ENCODE peak calls at places on chromosomes 2 and 18, in four cellular contexts. T, B, O and W are unnamed samples.

GRCh38 chr2:29314816-29315571 is 199.8 kb downstream of the CLIP4 start:
- DNase-seq in B (peak; percentile 11), O (peak; percentile 32), T (no peak), W (peak; percentile 66)

GRCh38 chr2:72205546-72205863 is 57.8 kb upstream of the CYP26B1 start:
- DNase-seq in B (no peak), O (no peak), T (no peak), W (no peak)

GRCh38 chr2:6186332-6187100 is 494.3 kb downstream of the SOX11 start:
- DNase-seq in O (peak; percentile 44), T (peak; percentile 85), B (no peak), W (peak; percentile 17)

GRCh38 chr2:236667526-236667925 is 97.9 kb downstream of the ACKR3 start:
- DNase-seq in O (peak; percentile 16), B (no peak), T (no peak), W (no peak)

GRCh38 chr18:3225588-3225987 is 5.8 kb upstream of the MYOM1 start:
- DNase-seq in O (no peak), B (no peak), T (no peak), W (no peak)

GRCh38 chr2:3728104-3729054 is 25.0 kb downstream of the DCDC2C start:
- DNase-seq in O (no peak), B (peak; percentile 67), T (no peak), W (no peak)

GRCh38 chr2:37230581-37230980 is 815 bp downstream of the CEBPZ start:
- DNase-seq in O (no peak), B (peak; percentile 8), T (no peak), W (no peak)

GRCh38 chr2:121098556-121098955 is 186.4 kb downstream of the TFCP2L1 start:
- DNase-seq in O (no peak), T (no peak), B (no peak), W (no peak)

GRCh38 chr2:10647886-10648605 is 41.7 kb downstream of the NOL10 start:
- DNase-seq in B (peak; percentile 30), T (no peak), O (no peak), W (no peak)

GRCh38 chr2:170324640-170325046 is 146.7 kb downstream of the MYO3B start:
- DNase-seq in B (peak; percentile 57), O (no peak), T (peak; percentile 15), W (peak; percentile 24)

GRCh38 chr2:222318712-222319575 is 20.1 kb upstream of the PAX3 start:
- DNase-seq in B (peak; percentile 54), O (no peak), T (no peak), W (peak; percentile 83)

GRCh38 chr2:154623819-154624218 is 74.7 kb upstream of the KCNJ3 start:
- DNase-seq in B (peak; percentile 10), O (no peak), T (peak; percentile 20), W (peak; percentile 18)

GRCh38 chr2:225223301-225223700 is 176.2 kb upstream of the NYAP2 start:
- DNase-seq in T (no peak), B (no peak), O (no peak), W (no peak)

GRCh38 chr2:180728928-180729559 is 251.4 kb upstream of the UBE2E3 start:
- DNase-seq in O (no peak), T (no peak), B (peak; percentile 76), W (no peak)

GRCh38 chr2:94923196-94923595 is 52.0 kb downstream of the TEKT4 start:
- DNase-seq in B (no peak), O (no peak), T (no peak), W (no peak)

GRCh38 chr18:46462523-46462922 is 194.5 kb downstream of the LOXHD1 start:
- DNase-seq in T (no peak), B (no peak), O (no peak), W (no peak)

GRCh38 chr2:64421199-64421598 is 32.8 kb upstream of the LGALSL start:
- DNase-seq in O (no peak), T (no peak), B (no peak), W (no peak)

GRCh38 chr18:77106331-77106730 is 26.3 kb downstream of the MBP start:
- DNase-seq in B (peak; percentile 70), T (peak; percentile 23), O (no peak), W (no peak)

GRCh38 chr2:158782616-158783015 is 12.5 kb upstream of the DAPL1 start:
- DNase-seq in T (no peak), O (no peak), B (no peak), W (no peak)

GRCh38 chr2:120522151-120522751 is 176.3 kb downstream of the INHBB start:
- DNase-seq in T (no peak), O (no peak), B (peak; percentile 91), W (no peak)

GRCh38 chr2:44778221-44778654 is 163.3 kb upstream of the SIX3 start:
- DNase-seq in T (no peak), B (peak; percentile 30), O (no peak), W (peak; percentile 72)

GRCh38 chr18:76857476-76857875 is 35.1 kb downstream of the ZNF236 start:
- DNase-seq in O (no peak), B (no peak), T (no peak), W (no peak)

GRCh38 chr2:101625387-101625786 is 72.1 kb upstream of the MAP4K4 start:
- DNase-seq in T (no peak), B (no peak), O (no peak), W (no peak)

GRCh38 chr18:73626859-73627258 is 520.8 kb downstream of the FBXO15 start:
- DNase-seq in B (no peak), T (no peak), O (no peak), W (no peak)

GRCh38 chr2:147910990-147911473 is 66.2 kb downstream of the ACVR2A start:
- DNase-seq in B (peak; percentile 87), T (peak; percentile 22), O (peak; percentile 30), W (peak; percentile 11)
- H3K4me3 ChIP-seq in B (no peak overlapping the region), T (no peak overlapping the region), O (no peak overlapping the region), W (no peak overlapping the region)

GRCh38 chr2:85497944-85498630 is 40.9 kb upstream of the MAT2A start:
- DNase-seq in B (no peak), O (no peak), T (no peak), W (no peak)
- H3K4me1 ChIP-seq in B (peaks cover 7% of the 10 kb centered on the region), O (peaks cover 2% of the 10 kb centered on the region), T (no peaks in the 10 kb centered on the region), W (peaks cover 4% of the 10 kb centered on the region)

DNA sequence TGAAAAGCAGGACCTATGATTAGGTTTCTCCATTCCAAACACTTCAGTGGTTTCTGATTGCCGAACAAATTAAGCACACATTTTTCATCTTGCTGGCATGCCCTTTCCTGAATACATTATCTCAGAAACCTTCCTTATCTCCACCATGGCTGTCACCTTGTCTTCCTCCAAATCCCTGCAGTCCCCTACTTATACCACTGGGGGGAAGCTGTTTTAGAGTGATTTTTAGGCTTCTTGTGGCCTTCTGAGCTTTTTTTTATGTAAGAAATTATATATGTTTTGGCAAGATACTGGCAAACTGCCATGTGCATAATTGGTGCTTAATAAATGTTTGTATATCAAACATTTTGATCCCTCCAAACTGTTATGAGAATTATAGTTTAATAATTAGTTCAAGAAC is 229.2 kb downstream of the MYT1L start:
- DNase-seq in O (no peak), T (no peak), B (no peak), W (no peak)
- TF ChIP-seq CTCF in O (no peak), T (no peak), B (no peak), W (peak; percentile 60)

DNA sequence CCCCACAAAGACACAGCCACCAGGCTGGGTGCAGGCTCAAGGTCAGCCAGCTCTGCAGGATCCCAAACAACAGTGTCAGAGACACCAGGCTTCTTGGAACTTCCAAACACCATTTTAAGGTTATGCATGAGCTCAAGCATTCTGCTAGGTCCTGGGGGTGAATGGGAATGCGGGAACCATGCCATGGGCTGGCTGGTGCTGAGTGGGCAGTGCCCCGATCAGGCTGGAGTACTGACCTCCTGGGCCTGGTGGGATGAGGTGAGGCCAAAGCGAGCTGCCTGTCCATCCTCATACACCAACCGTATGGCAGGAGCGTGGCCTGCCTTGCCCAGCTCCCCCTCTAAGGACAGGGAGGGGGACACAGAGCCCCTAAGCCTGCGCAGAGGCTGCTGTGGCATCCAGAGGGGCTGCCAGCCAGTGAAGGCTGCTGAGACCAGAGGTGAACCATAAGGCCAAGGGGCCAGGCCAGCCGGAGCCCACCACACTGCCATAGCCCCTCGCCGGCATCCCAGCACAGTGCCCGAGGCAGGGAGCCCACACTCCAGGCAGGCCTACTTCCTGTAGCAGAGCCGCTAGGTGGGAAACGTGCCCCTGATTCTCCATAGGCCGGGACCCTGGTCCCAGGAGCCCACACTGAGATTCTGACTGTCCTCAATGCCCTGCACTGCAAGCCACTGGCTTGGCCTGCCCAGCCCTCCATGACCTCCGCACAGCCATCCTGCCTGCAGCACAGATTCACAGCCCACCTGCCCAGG is 135.0 kb downstream of the HDAC4 start:
- DNase-seq in B (no peak), O (no peak), T (no peak), W (no peak)
- H3K4me3 ChIP-seq in B (no peak overlapping the region), O (no peak overlapping the region), T (no peak overlapping the region), W (no peak overlapping the region)

GRCh38 chr2:55154525-55155030 is 77.5 kb downstream of the CLHC1 start:
- DNase-seq in B (no peak), O (no peak), T (no peak), W (no peak)
- H3K4me1 ChIP-seq in B (peaks cover 36% of the 10 kb centered on the region), O (peaks cover 30% of the 10 kb centered on the region), T (peaks cover 40% of the 10 kb centered on the region), W (peaks cover 3% of the 10 kb centered on the region)

DNA sequence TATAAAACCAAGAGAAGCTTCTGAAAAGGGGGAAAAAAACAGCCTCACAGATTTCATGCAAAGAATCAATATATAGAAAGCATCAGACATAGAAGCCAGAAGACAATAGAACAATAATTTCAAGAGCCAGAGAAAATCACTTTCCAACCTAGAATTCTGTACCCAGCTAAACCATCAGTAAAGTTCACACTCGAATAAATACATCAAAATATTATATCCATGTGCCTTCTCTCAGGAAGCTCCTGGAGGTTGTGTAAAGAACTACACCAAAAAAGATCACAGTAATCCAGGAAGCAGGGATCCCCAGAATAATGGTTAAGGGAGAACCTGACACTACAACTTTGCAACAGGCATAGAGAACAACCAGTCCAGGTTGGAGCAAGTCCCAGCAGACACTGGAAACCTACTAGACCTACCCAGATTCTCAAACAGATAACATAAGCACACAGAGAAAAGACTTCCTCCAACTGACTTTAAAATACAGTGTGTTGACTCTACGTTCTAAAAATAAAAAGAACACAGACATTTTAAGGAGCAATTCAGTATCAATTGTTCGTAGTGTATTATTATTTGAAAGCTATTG is 401.9 kb upstream of the HS6ST1 start:
- DNase-seq in B (no peak), T (no peak), O (no peak), W (no peak)
- TF ChIP-seq CTCF in B (peak; percentile 21), T (no peak), O (no peak), W (no peak)

DNA sequence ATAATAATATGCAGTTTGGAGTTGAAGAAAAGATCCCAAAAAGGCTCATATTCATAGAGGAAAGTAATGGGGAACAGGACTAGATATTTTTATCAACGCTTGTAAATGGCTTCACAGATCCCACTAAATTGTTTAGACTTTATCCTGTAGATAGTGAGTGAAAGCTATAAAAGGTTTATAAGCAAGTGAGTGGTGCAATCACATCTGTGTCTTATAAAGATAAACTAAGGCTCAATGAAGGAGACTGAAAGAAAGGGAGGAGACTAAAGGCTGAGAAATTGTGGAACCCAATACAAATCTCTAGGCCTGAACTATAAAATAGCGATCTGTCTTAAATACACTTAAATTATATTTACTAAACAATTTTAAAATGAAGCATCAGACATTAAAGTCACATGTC is 7.7 kb downstream of the SP3 start:
- DNase-seq in O (no peak), B (peak; percentile 29), T (no peak), W (no peak)
- H3K4me3 ChIP-seq in O (no peak overlapping the region), B (no peak overlapping the region), T (no peak overlapping the region), W (no peak overlapping the region)

DNA sequence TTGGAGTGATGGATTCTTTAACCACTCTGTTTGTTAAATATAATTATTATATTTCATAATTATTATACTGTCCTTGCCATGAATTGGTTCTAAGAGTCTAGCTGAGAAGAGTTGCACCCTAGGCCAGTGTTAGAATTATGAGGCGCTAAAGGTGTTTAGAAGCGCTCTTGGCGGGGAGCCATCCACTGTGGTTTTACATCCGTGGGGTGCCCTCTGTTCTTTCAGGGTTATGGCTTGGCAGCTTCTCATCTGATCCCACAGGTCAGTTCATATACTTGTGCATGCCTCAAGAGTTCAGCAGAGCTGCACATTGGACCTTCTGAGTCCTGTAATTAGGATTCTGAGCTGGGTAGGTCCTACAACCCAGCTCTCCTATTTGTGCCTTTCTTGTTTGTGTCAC is 9.1 kb downstream of the ASAP2 start:
- DNase-seq in T (no peak), B (no peak), O (no peak), W (no peak)
- H3K4me1 ChIP-seq in T (peaks cover 26% of the 10 kb centered on the region), B (peaks cover 8% of the 10 kb centered on the region), O (peaks cover 31% of the 10 kb centered on the region), W (no peaks in the 10 kb centered on the region)

GRCh38 chr2:201665420-201666158 is 22.3 kb upstream of the TMEM237 start:
- DNase-seq in O (no peak), B (no peak), T (no peak), W (no peak)
- TF ChIP-seq CTCF in O (no peak), B (peak; percentile 23), T (no peak), W (peak; percentile 6)